ENCODE peak calls at places on chromosome 3, in ten cellular contexts. D is glutamatergic neuron; X is GM04504; J is COR-L47; F is activated naive CD4-positive, alpha-beta T cell treated with anti-CD3 and anti-CD28 coated beads, Interleukin-2, amount 10 ng/mL, durations not matched to agents 7 days and 5 days; S is HEK293T; W is stimulated activated CD4-positive, alpha-beta T cell treated with anti-CD3 and anti-CD28 coated beads, Interleukin-4, amount 100 ng/mL, for 48 hours; I is T1000; B is GM06990; O is activated T-cell treated with anti-CD3 and anti-CD28 coated beads for 48 hours. Q is an unnamed sample.

GRCh38 chr3:197300361-197300760 is 1.9 kb upstream of the DLG1 start:
- DNase-seq in B (no peak), S (no peak), J (no peak), D (no peak), I (no peak), F (no peak), X (no peak), W (no peak), O (no peak), Q (no peak)

GRCh38 chr3:127461286-127461685 is 129.2 kb downstream of the TPRA1 start:
- DNase-seq in F (no peak), X (no peak), B (no peak), D (no peak), O (no peak), I (no peak), J (peak; percentile 88), S (no peak), W (no peak), Q (no peak)

GRCh38 chr3:56744016-56744415 is 57.7 kb downstream of the ARHGEF3 start:
- DNase-seq in B (no peak), O (no peak), S (no peak), I (no peak), J (no peak), W (no peak), F (no peak), X (no peak), D (no peak), Q (no peak)

GRCh38 chr3:1515842-1516241 is 423.0 kb downstream of the CNTN6 start:
- DNase-seq in O (no peak), J (no peak), S (no peak), B (no peak), X (no peak), I (no peak), D (no peak), W (no peak), F (no peak), Q (no peak)

GRCh38 chr3:58466899-58467563 is 24.9 kb upstream of the KCTD6 start:
- DNase-seq in F (no peak), J (no peak), D (no peak), W (no peak), B (no peak), O (no peak), S (no peak), I (no peak), X (no peak), Q (no peak)

GRCh38 chr3:63096248-63097058 is 181.7 kb upstream of the SYNPR start:
- DNase-seq in S (no peak), I (no peak), B (no peak), W (no peak), D (no peak), J (no peak), O (no peak), X (no peak), F (no peak), Q (no peak)

GRCh38 chr3:5187920-5188418 is 462 bp downstream of the EDEM1 start:
- DNase-seq in D (peak; percentile 58), X (no peak), J (no peak), S (peak; percentile 36), O (peak; percentile 48), W (no peak), B (peak; percentile 81), F (peak; percentile 61), I (no peak), Q (no peak)

GRCh38 chr3:141402476-141403171 is 34.3 kb downstream of the ZBTB38 start:
- DNase-seq in F (peak; percentile 56), X (peak; percentile 77), J (no peak), B (peak; percentile 62), D (peak; percentile 69), I (no peak), O (no peak), W (peak; percentile 16), S (peak; percentile 59), Q (no peak)

GRCh38 chr3:46902188-46902631 is 24.7 kb downstream of the PTH1R start:
- DNase-seq in F (no peak), J (no peak), S (no peak), W (no peak), I (no peak), O (no peak), X (no peak), D (no peak), B (no peak), Q (no peak)

GRCh38 chr3:160801386-160802118 is 45.5 kb downstream of the PPM1L start:
- DNase-seq in W (peak; percentile 32), B (peak; percentile 6), I (no peak), J (no peak), F (peak; percentile 76), S (no peak), X (no peak), D (no peak), O (peak; percentile 28), Q (no peak)

GRCh38 chr3:46500631-46501377 is 3.0 kb downstream of the RTP3 start:
- DNase-seq in S (no peak), O (no peak), W (no peak), I (no peak), B (no peak), F (no peak), X (no peak), D (no peak), J (no peak), Q (no peak)

GRCh38 chr3:139571744-139572143 is 32.2 kb upstream of the RBP1 start:
- DNase-seq in W (no peak), D (no peak), J (no peak), B (no peak), F (no peak), X (no peak), I (no peak), S (no peak), O (no peak), Q (no peak)

GRCh38 chr3:85252686-85253085 is 293.9 kb downstream of the CADM2 start:
- DNase-seq in X (no peak), D (no peak), B (no peak), O (no peak), I (no peak), S (no peak), F (no peak), J (no peak), W (no peak), Q (no peak)

GRCh38 chr3:131716007-131716406 is 213.2 kb upstream of the MRPL3 start:
- DNase-seq in I (no peak), S (peak; percentile 30), D (no peak), F (no peak), W (no peak), J (no peak), O (no peak), B (no peak), X (no peak), Q (no peak)

GRCh38 chr3:58356054-58356453 is 23.4 kb downstream of the PXK start:
- DNase-seq in J (no peak), D (no peak), S (no peak), F (no peak), O (no peak), I (no peak), W (no peak), X (no peak), B (no peak), Q (no peak)

GRCh38 chr3:7309707-7310106 is 448.8 kb downstream of the GRM7 start:
- DNase-seq in S (no peak), B (no peak), F (no peak), D (no peak), X (no peak), W (no peak), I (no peak), J (no peak), O (no peak), Q (no peak)

GRCh38 chr3:42032693-42033349 is 58.3 kb upstream of the TRAK1 start:
- DNase-seq in W (no peak), S (no peak), I (peak; percentile 62), O (no peak), F (no peak), X (peak; percentile 96), B (no peak), J (peak; percentile 69), D (peak; percentile 56), Q (peak; percentile 93)

GRCh38 chr3:73497646-73498406 is 126.9 kb downstream of the PDZRN3 start:
- DNase-seq in F (no peak), B (no peak), I (no peak), J (no peak), O (no peak), W (no peak), X (no peak), D (no peak), S (no peak), Q (no peak)

GRCh38 chr3:37501906-37502305 is 327.5 kb upstream of the LRRFIP2 start:
- DNase-seq in F (no peak), S (no peak), X (no peak), D (no peak), I (no peak), B (no peak), J (no peak), O (no peak), W (no peak), Q (no peak)

GRCh38 chr3:104273046-104273649 is 1093.6 kb upstream of the ALCAM start:
- DNase-seq in F (no peak), I (no peak), S (peak; percentile 12), J (peak; percentile 64), X (peak; percentile 19), O (no peak), W (no peak), D (no peak), B (no peak), Q (no peak)

GRCh38 chr3:89300976-89301375 is 193.6 kb downstream of the EPHA3 start:
- DNase-seq in D (no peak), F (no peak), O (no peak), S (no peak), I (no peak), W (no peak), X (no peak), J (no peak), B (no peak), Q (no peak)

GRCh38 chr3:151203053-151203420 is at the start of gene GPR171:
- DNase-seq in F (peak; percentile 81), S (no peak), I (no peak), D (no peak), O (peak; percentile 44), X (no peak), B (peak; percentile 10), J (no peak), W (peak; percentile 51), Q (no peak)

GRCh38 chr3:134327594-134327975 is 46.7 kb downstream of the AMOTL2 start:
- DNase-seq in D (no peak), X (peak; percentile 78), B (no peak), F (no peak), S (no peak), W (no peak), I (peak; percentile 50), J (no peak), O (no peak), Q (no peak)

GRCh38 chr3:150218841-150219240 is 189.3 kb upstream of the TSC22D2 start:
- DNase-seq in X (no peak), I (no peak), W (no peak), D (no peak), B (no peak), F (no peak), O (no peak), J (no peak), S (no peak), Q (no peak)

GRCh38 chr3:42658091-42658770 is 4.7 kb downstream of the ZBTB47 start:
- DNase-seq in W (no peak), D (no peak), J (no peak), F (no peak), I (no peak), S (no peak), X (no peak), O (no peak), B (no peak), Q (no peak)

GRCh38 chr3:125061170-125061569 is 5.4 kb upstream of the HEG1 start:
- DNase-seq in D (no peak), X (peak; percentile 62), O (no peak), B (no peak), F (no peak), J (no peak), W (no peak), S (no peak), I (no peak), Q (no peak)

GRCh38 chr3:187770224-187770623 is 25.0 kb upstream of the BCL6 start:
- DNase-seq in W (no peak), X (no peak), F (no peak), B (peak; percentile 83), I (no peak), J (no peak), O (peak; percentile 15), S (no peak), D (no peak), Q (no peak)

GRCh38 chr3:144566320-144566719 is 594.7 kb downstream of the DIPK2A start:
- DNase-seq in O (no peak), J (no peak), I (no peak), S (no peak), W (no peak), F (no peak), B (no peak), D (no peak), X (no peak), Q (no peak)